ENCODE peak calls at places on chromosomes 3 and 15, in four cellular contexts. E, M, Q and G are unnamed samples.

GRCh38 chr3:188507244-188507720 is 353.3 kb downstream of the LPP start:
- DNase-seq in Q (no peak), E (peak), M (peak), G (no peak)

GRCh38 chr15:40452296-40453090 is 11.7 kb downstream of the BAHD1 start:
- DNase-seq in E (no peak), M (no peak), Q (no peak), G (no peak)

GRCh38 chr3:32401541-32402052 is 9.9 kb downstream of the CMTM7 start:
- DNase-seq in Q (peak), E (peak), M (peak), G (peak)

GRCh38 chr3:89625945-89626344 is 518.5 kb downstream of the EPHA3 start:
- DNase-seq in Q (no peak), M (no peak), E (no peak), G (no peak)

GRCh38 chr3:183085634-183086390 is 13.5 kb downstream of the MCCC1 start:
- DNase-seq in E (peak), M (no peak), Q (peak), G (no peak)

GRCh38 chr3:120908030-120908802 is at the start of gene STXBP5L:
- DNase-seq in Q (peak), E (peak), M (peak), G (peak)

GRCh38 chr3:132730891-132731580 is 8.8 kb upstream of the NPHP3 start:
- DNase-seq in Q (peak), M (no peak), E (no peak), G (peak)

GRCh38 chr3:108879915-108880314 is 57.3 kb downstream of the TRAT1 start:
- DNase-seq in E (no peak), Q (no peak), M (no peak), G (no peak)

GRCh38 chr15:41494190-41494921 is 682 bp downstream of the ITPKA start:
- DNase-seq in E (peak), M (peak), Q (peak), G (no peak)

GRCh38 chr3:70820397-70820796 is 508.0 kb upstream of the MDFIC2 start:
- DNase-seq in M (no peak), Q (no peak), E (no peak), G (no peak)

GRCh38 chr3:51712020-51712385 is 5.1 kb downstream of the GRM2 start:
- DNase-seq in E (peak), M (no peak), Q (no peak), G (peak)

GRCh38 chr15:58585668-58586461 is 154.1 kb downstream of the LIPC start:
- DNase-seq in E (no peak), Q (no peak), M (no peak), G (no peak)

GRCh38 chr3:116018651-116019050 is 395.3 kb downstream of the GAP43 start:
- DNase-seq in M (no peak), E (no peak), Q (no peak), G (no peak)

GRCh38 chr3:50786631-50787030 is 111.9 kb downstream of the DOCK3 start:
- DNase-seq in E (no peak), Q (no peak), M (no peak), G (no peak)

GRCh38 chr3:81579744-81580143 is 181.7 kb downstream of the GBE1 start:
- DNase-seq in Q (no peak), E (no peak), M (no peak), G (no peak)

GRCh38 chr15:76894174-76894573 is 11.0 kb downstream of the SCAPER start:
- DNase-seq in E (no peak), Q (no peak), M (no peak), G (no peak)

GRCh38 chr3:55746808-55747413 is 259.8 kb upstream of the WNT5A start:
- DNase-seq in Q (no peak), M (no peak), E (no peak), G (no peak)

GRCh38 chr15:74464897-74465296 is 3.9 kb upstream of the UBL7 start:
- DNase-seq in Q (no peak), M (no peak), E (no peak), G (no peak)

GRCh38 chr15:100824211-100824610 is 55.4 kb upstream of the ALDH1A3 start:
- DNase-seq in E (no peak), M (no peak), Q (no peak), G (no peak)

GRCh38 chr3:169432692-169433432 is 230.7 kb downstream of the MECOM start:
- DNase-seq in E (no peak), M (no peak), Q (no peak), G (no peak)

GRCh38 chr3:28971156-28971555 is 309.7 kb upstream of the RBMS3 start:
- DNase-seq in E (no peak), Q (no peak), M (no peak), G (no peak)

GRCh38 chr15:43969802-43970375 is 143.1 kb downstream of the WDR76 start:
- DNase-seq in Q (no peak), M (no peak), E (no peak), G (no peak)

GRCh38 chr3:75101329-75102147 is 487.1 kb upstream of the CNTN3 start:
- DNase-seq in Q (peak), E (peak), M (no peak), G (no peak)

GRCh38 chr15:69838338-69838737 is 259.4 kb downstream of the TLE3 start:
- DNase-seq in E (no peak), M (no peak), Q (no peak), G (no peak)

GRCh38 chr3:185489462-185489861 is 9.4 kb downstream of the TMEM41A start:
- DNase-seq in E (no peak), Q (no peak), M (no peak), G (no peak)

GRCh38 chr15:34161329-34161953 is 48.5 kb downstream of the KATNBL1 start:
- DNase-seq in Q (no peak), M (no peak), E (no peak), G (no peak)

GRCh38 chr15:45645026-45645980 is 10.5 kb downstream of the SQOR start:
- DNase-seq in M (no peak), Q (no peak), E (no peak), G (no peak)